ENCODE peak calls at places on chromosomes 4 and X, in four cellular contexts. One of them, this sample, is unnamed.

GRCh38 chr4:168524006-168524405 is 27.2 kb downstream of the PALLD start:
- DNase-seq in SK-N-SH: no peak
- DNase-seq in GM12878: no peak
- DNase-seq in K562: no peak
- DNase-seq in this sample: no peak

GRCh38 chr4:79865253-79865652 is 207.8 kb downstream of the ANTXR2 start:
- DNase-seq in K562: no peak
- DNase-seq in GM12878: no peak
- DNase-seq in SK-N-SH: no peak
- DNase-seq in this sample: no peak

GRCh38 chr4:112348488-112349158 is 51.5 kb downstream of the ALPK1 start:
- DNase-seq in K562: peak
- DNase-seq in GM12878: no peak
- DNase-seq in SK-N-SH: peak
- DNase-seq in this sample: peak

GRCh38 chr4:179678093-179678804 is 2236.0 kb upstream of the AGA start:
- DNase-seq in SK-N-SH: no peak
- DNase-seq in K562: no peak
- DNase-seq in GM12878: no peak
- DNase-seq in this sample: no peak

GRCh38 chrX:73855546-73855945 is 292.5 kb downstream of the CHIC1 start:
- DNase-seq in K562: peak
- DNase-seq in GM12878: peak
- DNase-seq in SK-N-SH: peak
- DNase-seq in this sample: peak

GRCh38 chr4:40736910-40737309 is 12.8 kb upstream of the NSUN7 start:
- DNase-seq in SK-N-SH: peak
- DNase-seq in K562: no peak
- DNase-seq in GM12878: no peak
- DNase-seq in this sample: no peak

GRCh38 chr4:98480535-98480934 is 177.9 kb downstream of the TSPAN5 start:
- DNase-seq in GM12878: no peak
- DNase-seq in K562: no peak
- DNase-seq in SK-N-SH: no peak
- DNase-seq in this sample: no peak

GRCh38 chr4:55186123-55186522 is 60.7 kb upstream of the KDR start:
- DNase-seq in GM12878: no peak
- DNase-seq in SK-N-SH: no peak
- DNase-seq in K562: no peak
- DNase-seq in this sample: no peak

GRCh38 chr4:26701786-26702227 is 117.9 kb downstream of the TBC1D19 start:
- DNase-seq in K562: peak
- DNase-seq in SK-N-SH: no peak
- DNase-seq in GM12878: no peak
- DNase-seq in this sample: no peak

GRCh38 chr4:49000806-49001205 is 14.7 kb downstream of the CWH43 start:
- DNase-seq in K562: no peak
- DNase-seq in SK-N-SH: no peak
- DNase-seq in GM12878: no peak
- DNase-seq in this sample: no peak

GRCh38 chrX:85998954-85999353 is 48.4 kb downstream of the CHM start:
- DNase-seq in GM12878: no peak
- DNase-seq in SK-N-SH: no peak
- DNase-seq in K562: no peak
- DNase-seq in this sample: no peak

GRCh38 chr4:89664521-89664920 is 172.4 kb downstream of the SNCA start:
- DNase-seq in SK-N-SH: no peak
- DNase-seq in GM12878: no peak
- DNase-seq in K562: no peak
- DNase-seq in this sample: no peak

GRCh38 chrX:72540318-72540717 is 32.3 kb downstream of the HDAC8 start:
- DNase-seq in SK-N-SH: peak
- DNase-seq in K562: no peak
- DNase-seq in GM12878: no peak
- DNase-seq in this sample: no peak

GRCh38 chrX:30304866-30305265 is 4.3 kb downstream of the NR0B1 start:
- DNase-seq in GM12878: no peak
- DNase-seq in K562: no peak
- DNase-seq in SK-N-SH: no peak
- DNase-seq in this sample: no peak

GRCh38 chr4:161799687-161800086 is 364.1 kb downstream of the FSTL5 start:
- DNase-seq in K562: no peak
- DNase-seq in SK-N-SH: no peak
- DNase-seq in GM12878: no peak
- DNase-seq in this sample: no peak

GRCh38 chr4:129062580-129062979 is 30.8 kb downstream of the SCLT1 start:
- DNase-seq in GM12878: no peak
- DNase-seq in K562: no peak
- DNase-seq in SK-N-SH: no peak
- DNase-seq in this sample: no peak

GRCh38 chrX:123424546-123424945 is 240.5 kb downstream of the GRIA3 start:
- DNase-seq in GM12878: peak
- DNase-seq in K562: no peak
- DNase-seq in SK-N-SH: no peak
- DNase-seq in this sample: no peak
- TF ChIP-seq USF1 in GM12878: no peak
- TF ChIP-seq USF1 in K562: no peak
- TF ChIP-seq USF1 in SK-N-SH: no peak
- TF ChIP-seq USF1 in this sample: no peak

DNA sequence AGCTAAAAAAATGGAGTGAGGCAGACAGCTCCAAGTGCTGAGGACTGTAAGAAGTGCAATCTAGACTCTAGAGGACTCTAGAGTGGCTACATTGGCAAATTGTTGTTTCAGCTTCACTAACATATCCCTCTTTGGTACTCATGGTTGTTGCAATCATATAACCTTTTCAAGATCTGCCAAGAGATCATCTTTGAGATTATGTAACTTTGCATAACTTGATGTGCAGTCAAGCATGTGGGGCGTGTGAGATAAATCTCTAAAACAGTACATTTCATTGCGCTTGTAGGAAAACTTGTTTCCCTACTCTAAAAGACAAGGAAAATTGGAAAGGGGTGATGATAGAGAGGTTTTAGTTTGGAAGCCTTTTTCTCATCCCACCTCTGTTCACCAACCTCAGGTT is 11.2 kb upstream of the BRS3 start:
- DNase-seq in SK-N-SH: no peak
- DNase-seq in GM12878: no peak
- DNase-seq in K562: no peak
- DNase-seq in this sample: no peak
- TF ChIP-seq MAX in SK-N-SH: no peak
- TF ChIP-seq MAX in GM12878: no peak
- TF ChIP-seq MAX in K562: no peak
- TF ChIP-seq MAX in this sample: no peak

GRCh38 chr4:126794363-126794762 is 838.4 kb upstream of the INTU start:
- DNase-seq in K562: no peak
- DNase-seq in SK-N-SH: no peak
- DNase-seq in GM12878: no peak
- DNase-seq in this sample: no peak

GRCh38 chr4:126799971-126800722 is 832.6 kb upstream of the INTU start:
- DNase-seq in K562: no peak
- DNase-seq in GM12878: no peak
- DNase-seq in SK-N-SH: no peak
- DNase-seq in this sample: no peak

GRCh38 chr4:126798214-126798613 is 834.5 kb upstream of the INTU start:
- DNase-seq in K562: no peak
- DNase-seq in GM12878: no peak
- DNase-seq in SK-N-SH: no peak
- DNase-seq in this sample: no peak

GRCh38 chr4:126800723-126801191 is 832.0 kb upstream of the INTU start:
- DNase-seq in GM12878: no peak
- DNase-seq in K562: no peak
- DNase-seq in SK-N-SH: no peak
- DNase-seq in this sample: no peak

GRCh38 chr4:126799471-126799870 is 833.3 kb upstream of the INTU start:
- DNase-seq in SK-N-SH: no peak
- DNase-seq in GM12878: no peak
- DNase-seq in K562: no peak
- DNase-seq in this sample: no peak
- TF ChIP-seq USF1 in SK-N-SH: no peak
- TF ChIP-seq USF1 in GM12878: no peak
- TF ChIP-seq USF1 in K562: no peak
- TF ChIP-seq USF1 in this sample: no peak

DNA sequence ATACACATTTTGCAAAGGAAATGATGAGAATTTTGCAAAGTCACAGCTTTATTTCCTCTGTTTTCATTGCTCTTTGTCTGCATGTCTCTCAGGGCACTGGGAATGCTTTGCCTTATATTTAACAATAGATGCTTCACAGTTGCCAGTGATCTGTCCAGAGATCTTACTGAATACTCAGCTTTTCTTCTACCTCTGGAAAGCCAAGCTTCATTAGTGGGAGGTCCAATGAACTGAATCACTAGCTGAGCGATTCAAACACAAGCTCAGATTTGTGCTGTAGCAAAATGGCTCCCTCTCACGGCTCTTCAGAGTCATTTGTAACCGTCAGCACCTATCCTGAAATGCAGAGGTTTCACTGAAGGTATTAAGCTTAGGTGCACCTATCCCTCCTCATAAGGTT is 138.9 kb downstream of the DCLK2 start:
- DNase-seq in GM12878: no peak
- DNase-seq in SK-N-SH: no peak
- DNase-seq in K562: no peak
- DNase-seq in this sample: no peak
- TF ChIP-seq MAX in GM12878: no peak
- TF ChIP-seq MAX in SK-N-SH: no peak
- TF ChIP-seq MAX in K562: no peak
- TF ChIP-seq MAX in this sample: no peak

DNA sequence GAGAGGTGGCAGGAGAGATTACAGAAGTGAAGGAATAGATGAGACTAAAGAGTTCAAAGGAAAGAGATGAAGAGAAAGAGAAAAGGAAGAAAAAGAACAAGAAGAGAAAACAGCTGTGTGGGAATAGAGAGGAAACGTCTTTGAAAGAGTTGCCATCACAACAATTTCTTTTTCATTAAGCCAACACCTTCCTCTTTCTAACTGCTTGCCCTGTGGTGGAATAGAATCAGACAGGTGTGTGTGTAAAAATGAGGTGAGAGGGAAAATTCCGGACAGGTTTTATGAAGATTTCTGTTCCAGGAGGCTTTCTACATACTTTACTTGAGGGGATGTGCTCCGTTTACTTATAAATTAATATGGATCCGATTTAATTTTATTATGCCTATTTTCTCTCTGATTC is 28.8 kb downstream of the DTHD1 start:
- DNase-seq in GM12878: no peak
- DNase-seq in K562: no peak
- DNase-seq in SK-N-SH: no peak
- DNase-seq in this sample: no peak
- TF ChIP-seq USF1 in GM12878: no peak
- TF ChIP-seq USF1 in K562: no peak
- TF ChIP-seq USF1 in SK-N-SH: no peak
- TF ChIP-seq USF1 in this sample: no peak

GRCh38 chr4:147366164-147366563 is 114.7 kb upstream of the EDNRA start:
- DNase-seq in SK-N-SH: no peak
- DNase-seq in K562: no peak
- DNase-seq in GM12878: no peak
- DNase-seq in this sample: no peak

GRCh38 chr4:147362868-147363440 is 117.9 kb upstream of the EDNRA start:
- DNase-seq in K562: no peak
- DNase-seq in SK-N-SH: peak
- DNase-seq in GM12878: no peak
- DNase-seq in this sample: no peak

GRCh38 chr4:147360301-147360700 is 120.6 kb upstream of the EDNRA start:
- DNase-seq in GM12878: no peak
- DNase-seq in K562: no peak
- DNase-seq in SK-N-SH: no peak
- DNase-seq in this sample: no peak

GRCh38 chr4:147363514-147363913 is 117.4 kb upstream of the EDNRA start:
- DNase-seq in GM12878: no peak
- DNase-seq in SK-N-SH: no peak
- DNase-seq in K562: no peak
- DNase-seq in this sample: no peak

DNA sequence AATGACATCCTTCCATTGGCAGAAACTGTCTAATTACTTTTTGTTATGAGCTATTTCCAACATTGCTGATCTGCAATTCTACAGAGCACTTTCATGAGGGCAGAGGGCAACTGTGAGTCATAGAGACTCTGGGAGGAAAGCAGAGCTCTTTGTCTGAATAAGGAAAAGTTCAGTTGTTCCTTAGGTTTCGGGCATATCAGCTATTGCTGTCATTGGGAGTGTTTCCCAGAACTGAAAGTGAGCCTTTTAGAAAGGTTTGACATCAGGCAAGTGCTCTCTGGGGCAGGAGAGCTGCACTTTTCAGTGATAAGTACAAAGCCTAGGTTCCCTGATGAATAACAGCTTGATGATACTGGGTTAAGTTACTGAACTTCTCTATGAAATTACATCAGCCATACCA is 119.2 kb upstream of the EDNRA start:
- DNase-seq in K562: no peak
- DNase-seq in SK-N-SH: no peak
- DNase-seq in GM12878: no peak
- DNase-seq in this sample: no peak
- TF ChIP-seq MAX in K562: no peak
- TF ChIP-seq MAX in SK-N-SH: no peak
- TF ChIP-seq MAX in GM12878: no peak
- TF ChIP-seq MAX in this sample: no peak

GRCh38 chrX:127058220-127058619 is 238.7 kb downstream of the PRR32 start:
- DNase-seq in SK-N-SH: no peak
- DNase-seq in GM12878: no peak
- DNase-seq in K562: no peak
- DNase-seq in this sample: no peak
- TF ChIP-seq USF1 in SK-N-SH: no peak
- TF ChIP-seq USF1 in GM12878: no peak
- TF ChIP-seq USF1 in K562: no peak
- TF ChIP-seq USF1 in this sample: no peak

GRCh38 chrX:109842611-109843010 is 109.6 kb upstream of the ACSL4 start:
- DNase-seq in SK-N-SH: no peak
- DNase-seq in K562: no peak
- DNase-seq in GM12878: no peak
- DNase-seq in this sample: no peak

GRCh38 chrX:109840585-109840984 is 107.5 kb upstream of the ACSL4 start:
- DNase-seq in SK-N-SH: no peak
- DNase-seq in GM12878: no peak
- DNase-seq in K562: peak
- DNase-seq in this sample: no peak

GRCh38 chrX:109841257-109841656 is 108.2 kb upstream of the ACSL4 start:
- DNase-seq in SK-N-SH: no peak
- DNase-seq in GM12878: no peak
- DNase-seq in K562: no peak
- DNase-seq in this sample: no peak

GRCh38 chrX:109843963-109844751 is 111.1 kb upstream of the ACSL4 start:
- DNase-seq in SK-N-SH: no peak
- DNase-seq in GM12878: no peak
- DNase-seq in K562: no peak
- DNase-seq in this sample: no peak

GRCh38 chrX:109841869-109842579 is 109.0 kb upstream of the ACSL4 start:
- DNase-seq in GM12878: no peak
- DNase-seq in SK-N-SH: no peak
- DNase-seq in K562: peak
- DNase-seq in this sample: no peak
- TF ChIP-seq MAX in GM12878: no peak
- TF ChIP-seq MAX in SK-N-SH: no peak
- TF ChIP-seq MAX in K562: no peak
- TF ChIP-seq MAX in this sample: no peak